ENCODE peak calls at places on chromosomes 5 and 9, in nine cellular contexts. S is breast epithelium, N is mucosa of descending colon, O is spleen, J is Peyer's patch, U is HepG2, K is tibial nerve, X is HAP-1, V is fibroblast of lung. I is an unnamed sample.

GRCh38 chr9:124450931-124451661 is 845 bp downstream of the ADGRD2 start:
- DNase-seq in S (no peak), N (no peak), O (peak; percentile 33), J (no peak), U (no peak), K (no peak), X (no peak), V (no peak), I (no peak)

GRCh38 chr5:1523793-1524480 is at the start of gene LPCAT1:
- DNase-seq in S (no peak), N (peak; percentile 77), O (peak; percentile 96), J (peak; percentile 89), U (peak; percentile 30), K (peak; percentile 47), X (peak; percentile 78), V (peak; percentile 68), I (peak; percentile 60)

GRCh38 chr9:6645153-6646027 is at the start of gene GLDC:
- DNase-seq in S (peak; percentile 22), N (peak; percentile 55), O (peak; percentile 79), J (peak; percentile 69), U (peak; percentile 90), K (peak; percentile 11), X (no peak), V (peak; percentile 20), I (peak; percentile 94)

GRCh38 chr5:172097356-172097755 is 90.7 kb downstream of the STK10 start:
- DNase-seq in S (no peak), N (no peak), O (no peak), J (no peak), U (no peak), K (no peak), X (no peak), V (no peak), I (no peak)

GRCh38 chr9:86300701-86301100 is 18.4 kb upstream of the ISCA1 start:
- DNase-seq in S (no peak), N (no peak), O (no peak), J (no peak), U (no peak), K (no peak), X (no peak), V (no peak), I (no peak)

GRCh38 chr9:84323777-84324317 is 16.7 kb downstream of the SLC28A3 start:
- DNase-seq in S (no peak), N (no peak), O (no peak), J (no peak), U (no peak), K (no peak), X (no peak), V (no peak), I (no peak)

GRCh38 chr5:93278876-93279275 is 302.1 kb downstream of the NR2F1-AS1 start:
- DNase-seq in S (no peak), N (no peak), O (no peak), J (no peak), U (no peak), K (no peak), X (no peak), V (peak; percentile 20), I (no peak)

GRCh38 chr5:63456279-63456678 is 506.0 kb downstream of the HTR1A start:
- DNase-seq in S (no peak), N (no peak), O (no peak), J (no peak), U (no peak), K (no peak), X (no peak), V (peak; percentile 9), I (no peak)

GRCh38 chr9:15741015-15741414 is 188.2 kb downstream of the CCDC171 start:
- DNase-seq in S (no peak), N (no peak), O (no peak), J (no peak), U (no peak), K (no peak), X (no peak), V (no peak), I (no peak)

GRCh38 chr5:149981233-149981632 is 19.2 kb downstream of the TIGD6 start:
- DNase-seq in S (no peak), N (no peak), O (no peak), J (no peak), U (no peak), K (no peak), X (no peak), V (no peak), I (no peak)

GRCh38 chr5:80083115-80083890 is 48.2 kb downstream of the THBS4 start:
- DNase-seq in S (no peak), N (peak; percentile 11), O (no peak), J (no peak), U (peak; percentile 54), K (peak; percentile 30), X (peak; percentile 40), V (peak; percentile 75), I (no peak)

GRCh38 chr9:135888126-135888765 is 19.1 kb downstream of the CAMSAP1 start:
- DNase-seq in S (no peak), N (no peak), O (peak; percentile 47), J (no peak), U (no peak), K (no peak), X (no peak), V (no peak), I (no peak)

GRCh38 chr9:135889564-135890189 is 17.7 kb downstream of the CAMSAP1 start:
- DNase-seq in S (no peak), N (no peak), O (no peak), J (no peak), U (no peak), K (no peak), X (no peak), V (no peak), I (no peak)

GRCh38 chr9:135888766-135889394 is 18.5 kb downstream of the CAMSAP1 start:
- DNase-seq in S (no peak), N (no peak), O (no peak), J (no peak), U (no peak), K (no peak), X (no peak), V (no peak), I (no peak)

GRCh38 chr9:135890896-135891631 is 16.3 kb downstream of the CAMSAP1 start:
- DNase-seq in S (no peak), N (no peak), O (no peak), J (no peak), U (no peak), K (no peak), X (no peak), V (no peak), I (no peak)

DNA sequence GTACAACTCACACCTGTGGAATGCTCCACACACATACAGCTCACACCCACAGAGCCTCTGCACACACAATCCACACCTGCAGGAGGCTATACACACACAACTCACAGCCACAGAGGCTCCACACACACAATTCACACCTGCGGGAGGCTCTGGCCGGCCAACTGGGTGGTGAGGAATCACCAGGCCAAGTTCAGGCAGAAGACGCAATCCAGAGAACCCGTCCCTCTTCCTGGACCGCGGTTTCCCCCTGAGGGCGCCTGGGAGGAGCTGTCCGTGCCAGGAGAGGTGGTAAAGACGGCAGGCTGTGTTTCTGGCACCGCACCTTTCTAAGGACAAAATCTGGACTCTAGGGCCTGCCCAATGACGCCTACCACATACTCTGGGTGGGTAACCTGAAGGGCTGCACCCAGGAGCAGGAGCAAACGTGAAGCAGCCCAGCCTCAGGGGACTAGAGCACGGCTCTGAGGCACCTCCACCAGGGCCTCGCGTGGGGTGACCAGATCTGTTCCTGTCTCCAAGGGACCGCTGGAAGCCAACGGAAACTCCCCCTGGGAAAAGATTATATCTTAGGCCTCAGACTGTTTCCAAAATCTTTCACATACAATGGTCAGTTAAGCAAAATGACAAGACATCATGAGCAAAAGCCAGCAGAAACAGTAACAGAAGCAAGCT is 17.0 kb downstream of the CAMSAP1 start:
- DNase-seq in S (peak; percentile 51), N (no peak), O (peak; percentile 39), J (no peak), U (no peak), K (no peak), X (no peak), V (no peak), I (no peak)
- H3K4me1 ChIP-seq in S (peaks cover 25% of the 10 kb centered on the region), N (no peaks in the 10 kb centered on the region), O (peaks cover 18% of the 10 kb centered on the region), J (peaks cover 4% of the 10 kb centered on the region), U (peaks cover 2% of the 10 kb centered on the region), K (peaks cover 25% of the 10 kb centered on the region), X (no peaks in the 10 kb centered on the region), V (peaks cover 14% of the 10 kb centered on the region), I (no peaks in the 10 kb centered on the region)

GRCh38 chr5:107512029-107512428 is 158.7 kb downstream of the EFNA5 start:
- DNase-seq in S (no peak), N (no peak), O (no peak), J (no peak), U (no peak), K (no peak), X (no peak), V (no peak), I (no peak)
- H3K4me1 ChIP-seq in S (no peaks in the 10 kb centered on the region), N (no peaks in the 10 kb centered on the region), O (no peaks in the 10 kb centered on the region), J (no peaks in the 10 kb centered on the region), U (no peaks in the 10 kb centered on the region), K (no peaks in the 10 kb centered on the region), X (peaks cover 18% of the 10 kb centered on the region), V (no peaks in the 10 kb centered on the region), I (no peaks in the 10 kb centered on the region)

GRCh38 chr5:132434813-132435286 is 55.7 kb downstream of the IRF1 start:
- DNase-seq in S (no peak), N (peak; percentile 47), O (no peak), J (peak; percentile 82), U (peak; percentile 44), K (no peak), X (no peak), V (no peak), I (no peak)

GRCh38 chr5:132435891-132436290 is 54.7 kb downstream of the IRF1 start:
- DNase-seq in S (no peak), N (no peak), O (no peak), J (no peak), U (no peak), K (no peak), X (no peak), V (no peak), I (no peak)

GRCh38 chr5:132437604-132438275 is 52.8 kb downstream of the IRF1 start:
- DNase-seq in S (peak; percentile 49), N (peak; percentile 75), O (peak; percentile 93), J (peak; percentile 93), U (no peak), K (peak; percentile 67), X (no peak), V (peak; percentile 89), I (no peak)

GRCh38 chr5:132438931-132439330 is 51.6 kb downstream of the IRF1 start:
- DNase-seq in S (no peak), N (no peak), O (no peak), J (no peak), U (no peak), K (no peak), X (no peak), V (no peak), I (no peak)

DNA sequence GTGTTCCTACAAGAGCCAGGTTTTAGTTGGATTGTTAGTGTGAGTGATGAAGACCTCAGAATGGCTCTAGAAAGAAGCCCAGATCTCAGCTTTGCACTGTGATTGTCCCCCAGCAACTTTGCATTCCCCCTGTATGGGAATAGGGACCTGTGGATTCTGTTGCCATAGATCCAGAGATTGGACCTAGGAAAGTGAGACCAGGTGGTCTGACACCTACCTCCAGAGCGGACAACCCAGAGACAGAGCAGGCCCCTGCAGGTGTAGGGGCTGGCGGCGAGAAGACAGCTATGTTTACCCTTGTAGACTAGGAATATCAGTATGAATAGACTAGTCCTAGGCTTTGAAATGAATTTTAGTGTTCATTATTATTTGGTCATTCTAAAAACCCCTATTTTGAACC is 53.6 kb downstream of the IRF1 start:
- DNase-seq in S (no peak), N (no peak), O (no peak), J (no peak), U (no peak), K (no peak), X (no peak), V (no peak), I (no peak)
- H3K4me1 ChIP-seq in S (peaks cover 5% of the 10 kb centered on the region), N (peaks cover 61% of the 10 kb centered on the region), O (peaks cover 71% of the 10 kb centered on the region), J (peaks cover 23% of the 10 kb centered on the region), U (peaks cover 21% of the 10 kb centered on the region), K (peaks cover 41% of the 10 kb centered on the region), X (no peaks in the 10 kb centered on the region), V (peaks cover 38% of the 10 kb centered on the region), I (peaks cover 14% of the 10 kb centered on the region)

GRCh38 chr5:40577718-40578117 is 102.0 kb upstream of the PTGER4 start:
- DNase-seq in S (no peak), N (no peak), O (no peak), J (no peak), U (no peak), K (no peak), X (no peak), V (no peak), I (no peak)
- H3K4me1 ChIP-seq in S (no peaks in the 10 kb centered on the region), N (no peaks in the 10 kb centered on the region), O (no peaks in the 10 kb centered on the region), J (no peaks in the 10 kb centered on the region), U (no peaks in the 10 kb centered on the region), K (no peaks in the 10 kb centered on the region), X (no peaks in the 10 kb centered on the region), V (no peaks in the 10 kb centered on the region), I (no peaks in the 10 kb centered on the region)

I was measured in Caco-2.